ENCODE peak calls at places on chromosome 6, in seven cellular contexts. L is NCI-H2029 treated with DMSO at 0.1 percent for 48 hours, G is IMR-90, I is KBM-7, H is tibial artery, R is fibroblast of the aortic adventitia, M is Caco-2. Y is an unnamed sample.

GRCh38 chr6:147055821-147056392 is 148.3 kb upstream of the STXBP5 start:
- DNase-seq in L (no peak), G (no peak), I (no peak), H (no peak), R (no peak), M (no peak), Y (no peak)

GRCh38 chr6:116887884-116888283 is 10.8 kb downstream of the RFX6 start:
- DNase-seq in L (no peak), G (no peak), I (no peak), H (no peak), R (no peak), M (no peak), Y (no peak)

GRCh38 chr6:4533576-4533975 is 242.6 kb upstream of the CDYL start:
- DNase-seq in L (no peak), G (no peak), I (no peak), H (no peak), R (no peak), M (no peak), Y (no peak)

GRCh38 chr6:70394518-70395300 is 18.6 kb upstream of the FAM135A start:
- DNase-seq in L (no peak), G (no peak), I (no peak), H (no peak), R (no peak), M (no peak), Y (no peak)

GRCh38 chr6:45590751-45591184 is 213.0 kb upstream of the SUPT3H start:
- DNase-seq in L (no peak), G (peak), I (no peak), H (no peak), R (peak), M (no peak), Y (no peak)

GRCh38 chr6:106546322-106547052 is 82.8 kb downstream of the RTN4IP1 start:
- DNase-seq in L (no peak), G (peak), I (no peak), H (no peak), R (peak), M (no peak), Y (peak)

GRCh38 chr6:161079566-161080262 is 88.1 kb downstream of the MAP3K4 start:
- DNase-seq in L (no peak), G (peak), I (no peak), H (no peak), R (peak), M (no peak), Y (no peak)

GRCh38 chr6:136548582-136549330 is 1.5 kb downstream of the MAP7 start:
- DNase-seq in L (no peak), G (no peak), I (no peak), H (no peak), R (no peak), M (no peak), Y (peak)

GRCh38 chr6:159590794-159591193 is 102.2 kb downstream of the SOD2 start:
- DNase-seq in L (no peak), G (no peak), I (no peak), H (no peak), R (no peak), M (no peak), Y (no peak)

GRCh38 chr6:16712250-16712930 is 48.9 kb downstream of the ATXN1 start:
- DNase-seq in L (no peak), G (no peak), I (peak), H (no peak), R (peak), M (no peak), Y (peak)

GRCh38 chr6:135693971-135694370 is 157.5 kb upstream of the PDE7B start:
- DNase-seq in L (no peak), G (no peak), I (no peak), H (no peak), R (no peak), M (no peak), Y (no peak)

GRCh38 chr6:38715016-38715809 is at the start of gene DNAH8:
- DNase-seq in L (no peak), G (no peak), I (no peak), H (no peak), R (no peak), M (no peak), Y (peak)

GRCh38 chr6:104449918-104450317 is 409.8 kb downstream of the HACE1 start:
- DNase-seq in L (no peak), G (no peak), I (no peak), H (no peak), R (no peak), M (no peak), Y (no peak)

GRCh38 chr6:167102318-167102717 is 20.6 kb upstream of the CCR6 start:
- DNase-seq in L (no peak), G (no peak), I (no peak), H (no peak), R (no peak), M (no peak), Y (no peak)

GRCh38 chr6:93858213-93858612 is 438.9 kb upstream of the EPHA7 start:
- DNase-seq in L (no peak), G (no peak), I (no peak), H (no peak), R (no peak), M (no peak), Y (no peak)